ENCODE peak calls at places on chromosomes 3 and 15, in five cellular contexts. F is lower leg skin, S is GM13976, N is pancreas, W is natural killer cell. B is an unnamed sample.

GRCh38 chr15:68679961-68680371 is 101.2 kb downstream of the CORO2B start:
- DNase-seq in N (no peak), W (no peak), S (no peak), F (no peak), B (no peak)

GRCh38 chr3:52054689-52055511 is 1.5 kb downstream of the DUSP7 start:
- DNase-seq in F (no peak), S (no peak), N (no peak), W (no peak), B (no peak)

GRCh38 chr3:71066849-71067261 is 516.7 kb downstream of the FOXP1 start:
- DNase-seq in N (peak), W (no peak), S (no peak), F (no peak), B (no peak)

GRCh38 chr3:63931290-63931689 is 19.1 kb upstream of the SCAANT1 start:
- DNase-seq in N (no peak), S (no peak), W (no peak), F (no peak), B (no peak)

GRCh38 chr3:151124476-151124875 is 39.0 kb downstream of the MED12L start:
- DNase-seq in S (no peak), F (no peak), W (no peak), N (no peak), B (no peak)

GRCh38 chr15:100170673-100171210 is 171.0 kb downstream of the ADAMTS17 start:
- DNase-seq in W (no peak), S (no peak), N (no peak), F (no peak), B (no peak)

GRCh38 chr3:31976302-31976701 is 4.8 kb downstream of the OSBPL10 start:
- DNase-seq in S (no peak), W (no peak), F (no peak), N (no peak), B (no peak)

GRCh38 chr15:83106994-83107840 is at the start of gene TM6SF1:
- DNase-seq in N (no peak), F (no peak), W (peak), S (peak), B (peak)

GRCh38 chr15:69014454-69014853 is at the start of gene NOX5:
- DNase-seq in N (no peak), W (no peak), S (no peak), F (no peak), B (no peak)

GRCh38 chr3:61627768-61628185 is 66.4 kb downstream of the PTPRG start:
- DNase-seq in S (no peak), W (no peak), N (no peak), F (no peak), B (no peak)

GRCh38 chr3:153232737-153233330 is 70.8 kb downstream of the RAP2B start:
- DNase-seq in F (no peak), W (no peak), N (no peak), S (no peak), B (no peak)

GRCh38 chr3:56990295-56991015 is 70.0 kb upstream of the SPATA12 start:
- DNase-seq in N (no peak), S (no peak), W (no peak), F (no peak), B (no peak)

GRCh38 chr15:41241251-41241964 is 10.3 kb downstream of the CHP1 start:
- DNase-seq in F (no peak), N (no peak), W (no peak), S (no peak), B (no peak)

GRCh38 chr3:140470962-140471361 is 206.9 kb upstream of the TRIM42 start:
- DNase-seq in W (no peak), F (no peak), S (no peak), N (no peak), B (no peak)

GRCh38 chr3:140468407-140468806 is 209.5 kb upstream of the TRIM42 start:
- DNase-seq in F (no peak), N (no peak), S (no peak), W (no peak), B (no peak)

GRCh38 chr3:140470211-140470610 is 207.7 kb upstream of the TRIM42 start:
- DNase-seq in S (no peak), F (no peak), W (no peak), N (no peak), B (no peak)

GRCh38 chr3:140469491-140469890 is 208.4 kb upstream of the TRIM42 start:
- DNase-seq in W (no peak), N (no peak), S (no peak), F (no peak), B (no peak)

GRCh38 chr3:140472621-140473020 is 205.2 kb upstream of the TRIM42 start:
- DNase-seq in W (no peak), N (no peak), F (no peak), S (no peak), B (no peak)
- TF ChIP-seq CTCF in W (no peak), N (no peak), F (no peak), S (no peak), B (no peak)

DNA sequence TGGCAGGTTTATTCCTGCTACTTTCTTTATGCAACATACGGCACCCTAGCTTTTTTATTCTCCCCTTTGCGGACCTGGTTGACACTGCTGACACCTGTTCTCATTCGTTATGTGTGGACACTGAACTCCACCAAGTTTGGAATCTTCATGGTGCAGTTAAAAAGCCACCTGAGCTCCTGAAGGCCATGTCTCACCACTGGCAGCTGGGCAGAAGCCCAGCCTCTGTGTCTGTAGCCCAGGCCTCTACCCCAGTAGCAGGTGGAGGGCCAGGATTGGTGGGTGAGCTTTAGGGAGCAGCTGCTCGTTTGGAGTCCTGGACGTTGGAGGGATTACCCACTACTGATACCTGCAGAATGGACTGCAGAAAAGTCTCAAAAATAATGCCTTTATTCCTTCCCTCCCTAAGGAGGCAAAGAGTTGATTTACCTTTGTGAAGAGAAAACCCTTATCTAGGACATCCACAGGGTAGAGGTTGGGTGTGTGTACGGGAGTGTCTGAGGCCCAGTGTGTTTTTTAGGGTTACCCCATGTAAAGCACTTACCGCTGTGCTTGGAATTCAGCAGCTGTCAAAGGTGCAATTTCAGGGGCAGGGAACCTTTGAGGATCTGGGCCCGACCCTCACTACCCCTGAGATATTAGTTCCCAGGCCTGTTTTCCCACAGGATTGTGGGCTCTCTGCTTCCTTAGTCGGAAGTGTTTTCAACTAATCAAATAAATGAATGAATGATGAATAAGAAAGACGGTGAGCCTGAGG is 619 bp upstream of the CCNDBP1 start:
- DNase-seq in N (no peak), S (no peak), F (no peak), W (no peak), B (no peak)
- TF ChIP-seq CTCF in N (no peak), S (no peak), F (no peak), W (no peak), B (no peak)

GRCh38 chr3:21290557-21290956 is 460.5 kb downstream of the ZNF385D start:
- DNase-seq in F (no peak), W (no peak), S (no peak), N (no peak), B (no peak)
- TF ChIP-seq CTCF in F (no peak), W (no peak), S (peak), N (peak), B (peak)

DNA sequence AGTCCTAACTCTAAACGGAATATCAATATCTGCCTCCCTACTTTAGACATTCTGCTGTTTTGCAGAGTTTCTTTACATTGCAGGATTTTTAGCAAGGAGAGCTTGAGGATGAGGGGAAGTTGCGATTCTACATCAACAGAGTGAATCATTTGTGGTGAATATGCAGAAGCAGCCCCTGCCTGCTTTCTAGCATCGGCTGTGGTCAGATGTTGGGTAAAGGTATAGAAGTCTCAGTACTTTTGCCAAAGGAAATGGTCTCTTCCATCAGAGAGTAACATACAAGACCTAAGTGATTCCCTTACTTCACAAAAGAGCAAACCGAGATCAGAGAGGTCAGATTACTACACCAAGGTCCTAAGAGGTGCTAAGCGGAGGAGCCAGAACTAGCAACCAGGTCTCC is 15.2 kb downstream of the ST3GAL6 start:
- DNase-seq in S (no peak), N (no peak), F (no peak), W (no peak), B (no peak)
- TF ChIP-seq CTCF in S (no peak), N (no peak), F (no peak), W (no peak), B (no peak)

DNA sequence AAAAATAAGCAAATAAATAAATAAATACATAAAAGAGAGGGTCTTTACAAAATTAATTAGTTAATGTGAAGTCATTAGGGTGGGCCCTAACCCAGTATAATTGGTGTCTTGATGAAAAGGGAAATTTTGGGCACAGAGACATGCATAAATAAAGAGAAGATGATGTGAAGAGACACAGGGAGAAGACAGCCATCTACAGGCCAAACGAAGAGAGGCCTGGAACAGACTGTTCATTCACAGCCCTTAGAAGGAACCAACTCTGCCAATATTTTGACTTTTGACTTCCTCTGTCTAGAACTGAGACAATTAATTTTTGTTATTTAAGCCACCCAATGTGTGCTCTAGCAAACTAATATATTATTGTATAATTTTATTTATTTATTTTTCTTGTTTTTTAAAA is 29.6 kb upstream of the SELENOK start:
- DNase-seq in S (peak), N (no peak), W (no peak), F (no peak), B (peak)
- TF ChIP-seq CTCF in S (peak), N (no peak), W (no peak), F (no peak), B (peak)

GRCh38 chr15:48190932-48191573 is 412 bp upstream of the CTXN2 start:
- DNase-seq in S (peak), F (no peak), W (no peak), N (peak), B (peak)

GRCh38 chr15:48186271-48186670 is 5.2 kb upstream of the CTXN2 start:
- DNase-seq in F (no peak), W (no peak), S (no peak), N (no peak), B (no peak)

GRCh38 chr15:48182749-48183148 is 4.7 kb upstream of the MYEF2 start:
- DNase-seq in N (no peak), S (no peak), W (no peak), F (no peak), B (no peak)

DNA sequence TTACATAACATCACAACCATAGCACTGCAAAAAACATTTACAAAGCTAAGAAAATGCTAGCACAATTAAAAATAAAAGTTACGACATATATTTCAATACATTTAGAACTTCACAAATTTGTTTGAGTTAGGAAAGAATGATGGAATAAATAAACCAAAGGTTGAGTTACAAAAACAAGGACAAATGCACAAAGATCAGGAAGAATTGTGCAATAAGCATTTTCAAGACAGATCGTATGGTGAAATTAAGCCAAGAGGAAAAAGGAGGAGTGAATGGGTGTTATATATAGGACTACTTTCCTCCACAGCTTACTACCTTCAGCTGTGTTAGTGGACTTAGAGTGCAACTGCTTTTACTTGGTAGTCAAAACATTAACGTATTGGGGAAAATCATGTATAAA is 5.9 kb upstream of the CTXN2 start:
- DNase-seq in F (no peak), N (no peak), W (no peak), S (no peak), B (no peak)
- TF ChIP-seq CTCF in F (no peak), N (no peak), W (no peak), S (no peak), B (no peak)

DNA sequence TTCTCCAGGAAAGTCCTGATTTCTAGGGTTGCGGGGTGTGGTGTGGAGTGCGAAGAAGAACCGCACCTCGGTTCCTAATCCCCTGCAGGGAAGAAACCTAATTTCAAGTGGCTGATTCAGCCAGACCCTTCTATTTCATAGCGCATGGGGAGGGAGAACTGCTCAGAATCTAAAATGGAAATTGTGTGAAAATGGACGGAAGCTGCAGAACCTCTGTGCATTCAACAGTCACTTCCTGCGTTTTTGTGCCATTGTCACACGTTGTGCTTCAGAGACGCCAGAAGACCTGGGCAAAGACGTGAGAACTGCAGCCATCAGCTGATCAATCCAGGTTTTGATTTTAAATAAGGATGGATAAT is 1.2 kb downstream of the SIDT1 start:
- DNase-seq in N (no peak), S (peak), W (peak), F (no peak), B (peak)
- TF ChIP-seq CTCF in N (no peak), S (no peak), W (no peak), F (no peak), B (no peak)